ENCODE peak calls at places on chromosomes 16 and 17, in eight cellular contexts. One of them, this sample, is unnamed.

GRCh38 chr17:32586666-32587065 is 99.9 kb downstream of the CDK5R1 start:
- DNase-seq in glutamatergic neuron: no peak
- DNase-seq in GM12878: no peak
- DNase-seq in CD8-positive, alpha-beta T cell: no peak
- DNase-seq in neural progenitor cell: no peak
- DNase-seq in heart right ventricle: no peak
- DNase-seq in GM13976: no peak
- DNase-seq in IMR-90: no peak
- DNase-seq in this sample: no peak

GRCh38 chr16:17448640-17449638 is 21.8 kb downstream of the XYLT1 start:
- DNase-seq in GM13976: peak
- DNase-seq in IMR-90: no peak
- DNase-seq in GM12878: no peak
- DNase-seq in neural progenitor cell: no peak
- DNase-seq in heart right ventricle: peak
- DNase-seq in CD8-positive, alpha-beta T cell: peak
- DNase-seq in glutamatergic neuron: no peak
- DNase-seq in this sample: no peak

GRCh38 chr17:82866521-82867214 is 26.8 kb upstream of the ZNF750 start:
- DNase-seq in GM13976: no peak
- DNase-seq in IMR-90: peak
- DNase-seq in GM12878: no peak
- DNase-seq in heart right ventricle: no peak
- DNase-seq in CD8-positive, alpha-beta T cell: no peak
- DNase-seq in glutamatergic neuron: peak
- DNase-seq in neural progenitor cell: peak
- DNase-seq in this sample: no peak

GRCh38 chr17:77807746-77808441 is 150.6 kb upstream of the TNRC6C start:
- DNase-seq in glutamatergic neuron: peak
- DNase-seq in GM13976: no peak
- DNase-seq in neural progenitor cell: no peak
- DNase-seq in heart right ventricle: no peak
- DNase-seq in CD8-positive, alpha-beta T cell: no peak
- DNase-seq in IMR-90: no peak
- DNase-seq in GM12878: no peak
- DNase-seq in this sample: no peak

GRCh38 chr17:2814049-2814448 is 17.8 kb downstream of the RAP1GAP2 start:
- DNase-seq in glutamatergic neuron: no peak
- DNase-seq in neural progenitor cell: no peak
- DNase-seq in GM12878: no peak
- DNase-seq in CD8-positive, alpha-beta T cell: no peak
- DNase-seq in GM13976: no peak
- DNase-seq in heart right ventricle: no peak
- DNase-seq in IMR-90: no peak
- DNase-seq in this sample: no peak

GRCh38 chr17:31289790-31290189 is 7.2 kb downstream of the OMG start:
- DNase-seq in heart right ventricle: no peak
- DNase-seq in glutamatergic neuron: no peak
- DNase-seq in neural progenitor cell: no peak
- DNase-seq in GM13976: no peak
- DNase-seq in IMR-90: no peak
- DNase-seq in CD8-positive, alpha-beta T cell: no peak
- DNase-seq in GM12878: no peak
- DNase-seq in this sample: no peak

GRCh38 chr16:22915003-22915402 is 101.0 kb downstream of the HS3ST2 start:
- DNase-seq in GM13976: no peak
- DNase-seq in GM12878: no peak
- DNase-seq in heart right ventricle: no peak
- DNase-seq in neural progenitor cell: no peak
- DNase-seq in glutamatergic neuron: no peak
- DNase-seq in CD8-positive, alpha-beta T cell: no peak
- DNase-seq in IMR-90: no peak
- DNase-seq in this sample: no peak

GRCh38 chr16:30985401-30986128 is 558 bp downstream of the HSD3B7 start:
- DNase-seq in GM13976: no peak
- DNase-seq in CD8-positive, alpha-beta T cell: no peak
- DNase-seq in glutamatergic neuron: peak
- DNase-seq in neural progenitor cell: peak
- DNase-seq in heart right ventricle: no peak
- DNase-seq in GM12878: no peak
- DNase-seq in IMR-90: no peak
- DNase-seq in this sample: no peak

GRCh38 chr16:19583665-19584300 is 28.3 kb downstream of the VPS35L start:
- DNase-seq in GM13976: no peak
- DNase-seq in CD8-positive, alpha-beta T cell: no peak
- DNase-seq in glutamatergic neuron: peak
- DNase-seq in IMR-90: peak
- DNase-seq in heart right ventricle: no peak
- DNase-seq in neural progenitor cell: peak
- DNase-seq in GM12878: no peak
- DNase-seq in this sample: no peak

GRCh38 chr17:15900871-15901270 is 44.1 kb upstream of the ADORA2B start:
- DNase-seq in IMR-90: no peak
- DNase-seq in GM12878: peak
- DNase-seq in heart right ventricle: no peak
- DNase-seq in glutamatergic neuron: no peak
- DNase-seq in GM13976: no peak
- DNase-seq in CD8-positive, alpha-beta T cell: no peak
- DNase-seq in neural progenitor cell: no peak
- DNase-seq in this sample: no peak

GRCh38 chr16:84763629-84764028 is 56.2 kb upstream of the CRISPLD2 start:
- DNase-seq in CD8-positive, alpha-beta T cell: no peak
- DNase-seq in heart right ventricle: no peak
- DNase-seq in IMR-90: no peak
- DNase-seq in neural progenitor cell: no peak
- DNase-seq in glutamatergic neuron: no peak
- DNase-seq in GM13976: no peak
- DNase-seq in GM12878: no peak
- DNase-seq in this sample: no peak

GRCh38 chr17:81294512-81295030 is 536 bp downstream of the SLC38A10 start:
- DNase-seq in GM13976: no peak
- DNase-seq in CD8-positive, alpha-beta T cell: no peak
- DNase-seq in neural progenitor cell: peak
- DNase-seq in glutamatergic neuron: no peak
- DNase-seq in heart right ventricle: peak
- DNase-seq in IMR-90: peak
- DNase-seq in GM12878: no peak
- DNase-seq in this sample: no peak

GRCh38 chr17:67673006-67673405 is 44.7 kb upstream of the NOL11 start:
- DNase-seq in GM13976: no peak
- DNase-seq in glutamatergic neuron: no peak
- DNase-seq in IMR-90: no peak
- DNase-seq in heart right ventricle: no peak
- DNase-seq in neural progenitor cell: no peak
- DNase-seq in GM12878: no peak
- DNase-seq in CD8-positive, alpha-beta T cell: no peak
- DNase-seq in this sample: no peak

GRCh38 chr16:31105677-31106213 is 2.4 kb upstream of the BCKDK start:
- DNase-seq in neural progenitor cell: peak
- DNase-seq in CD8-positive, alpha-beta T cell: peak
- DNase-seq in GM13976: peak
- DNase-seq in GM12878: no peak
- DNase-seq in heart right ventricle: peak
- DNase-seq in IMR-90: no peak
- DNase-seq in glutamatergic neuron: peak
- DNase-seq in this sample: no peak

GRCh38 chr17:50953831-50954601 is 87.9 kb upstream of the TOB1 start:
- DNase-seq in CD8-positive, alpha-beta T cell: no peak
- DNase-seq in GM13976: peak
- DNase-seq in heart right ventricle: peak
- DNase-seq in neural progenitor cell: peak
- DNase-seq in IMR-90: peak
- DNase-seq in GM12878: no peak
- DNase-seq in glutamatergic neuron: peak
- DNase-seq in this sample: peak

GRCh38 chr17:4269915-4270314 is 6.1 kb upstream of the ANKFY1 start:
- DNase-seq in IMR-90: no peak
- DNase-seq in glutamatergic neuron: no peak
- DNase-seq in CD8-positive, alpha-beta T cell: no peak
- DNase-seq in neural progenitor cell: no peak
- DNase-seq in heart right ventricle: no peak
- DNase-seq in GM12878: no peak
- DNase-seq in GM13976: no peak
- DNase-seq in this sample: no peak

GRCh38 chr17:39194089-39194984 is 3.1 kb downstream of the CACNB1 start:
- DNase-seq in IMR-90: peak
- DNase-seq in heart right ventricle: peak
- DNase-seq in neural progenitor cell: peak
- DNase-seq in GM13976: no peak
- DNase-seq in CD8-positive, alpha-beta T cell: no peak
- DNase-seq in glutamatergic neuron: peak
- DNase-seq in GM12878: no peak
- DNase-seq in this sample: no peak
- TF ChIP-seq CTCF in IMR-90: peak
- TF ChIP-seq CTCF in heart right ventricle: peak
- TF ChIP-seq CTCF in neural progenitor cell: peak
- TF ChIP-seq CTCF in GM13976: no peak
- TF ChIP-seq CTCF in CD8-positive, alpha-beta T cell: no peak
- TF ChIP-seq CTCF in glutamatergic neuron: peak
- TF ChIP-seq CTCF in GM12878: no peak
- TF ChIP-seq CTCF in this sample: peak

GRCh38 chr17:10635290-10635689 is 21.8 kb downstream of the MYH3 start:
- DNase-seq in GM13976: no peak
- DNase-seq in heart right ventricle: no peak
- DNase-seq in CD8-positive, alpha-beta T cell: no peak
- DNase-seq in glutamatergic neuron: no peak
- DNase-seq in IMR-90: no peak
- DNase-seq in GM12878: no peak
- DNase-seq in neural progenitor cell: no peak
- DNase-seq in this sample: no peak
- TF ChIP-seq CTCF in GM13976: no peak
- TF ChIP-seq CTCF in heart right ventricle: no peak
- TF ChIP-seq CTCF in CD8-positive, alpha-beta T cell: no peak
- TF ChIP-seq CTCF in glutamatergic neuron: no peak
- TF ChIP-seq CTCF in IMR-90: no peak
- TF ChIP-seq CTCF in GM12878: no peak
- TF ChIP-seq CTCF in neural progenitor cell: peak
- TF ChIP-seq CTCF in this sample: no peak

GRCh38 chr16:73743665-73744496 is 552.7 kb upstream of the PSMD7 start:
- DNase-seq in IMR-90: no peak
- DNase-seq in neural progenitor cell: peak
- DNase-seq in heart right ventricle: no peak
- DNase-seq in glutamatergic neuron: peak
- DNase-seq in CD8-positive, alpha-beta T cell: no peak
- DNase-seq in GM13976: no peak
- DNase-seq in GM12878: no peak
- DNase-seq in this sample: no peak
- TF ChIP-seq CTCF in IMR-90: no peak
- TF ChIP-seq CTCF in neural progenitor cell: peak
- TF ChIP-seq CTCF in heart right ventricle: no peak
- TF ChIP-seq CTCF in glutamatergic neuron: peak
- TF ChIP-seq CTCF in CD8-positive, alpha-beta T cell: no peak
- TF ChIP-seq CTCF in GM13976: no peak
- TF ChIP-seq CTCF in GM12878: no peak
- TF ChIP-seq CTCF in this sample: peak

GRCh38 chr17:42835732-42836131 is 2.5 kb downstream of the PSME3 start:
- DNase-seq in neural progenitor cell: no peak
- DNase-seq in IMR-90: no peak
- DNase-seq in CD8-positive, alpha-beta T cell: no peak
- DNase-seq in GM13976: no peak
- DNase-seq in glutamatergic neuron: no peak
- DNase-seq in GM12878: no peak
- DNase-seq in heart right ventricle: no peak
- DNase-seq in this sample: no peak

GRCh38 chr17:42832213-42832933 is 824 bp upstream of the PSME3 start:
- DNase-seq in GM12878: no peak
- DNase-seq in IMR-90: no peak
- DNase-seq in glutamatergic neuron: no peak
- DNase-seq in neural progenitor cell: no peak
- DNase-seq in GM13976: no peak
- DNase-seq in CD8-positive, alpha-beta T cell: no peak
- DNase-seq in heart right ventricle: no peak
- DNase-seq in this sample: no peak

GRCh38 chr17:42830971-42831370 is 2.2 kb upstream of the PSME3 start:
- DNase-seq in GM13976: no peak
- DNase-seq in neural progenitor cell: no peak
- DNase-seq in CD8-positive, alpha-beta T cell: no peak
- DNase-seq in GM12878: no peak
- DNase-seq in heart right ventricle: no peak
- DNase-seq in glutamatergic neuron: no peak
- DNase-seq in IMR-90: no peak
- DNase-seq in this sample: no peak

GRCh38 chr17:42833771-42834422 is 700 bp downstream of the PSME3 start:
- DNase-seq in glutamatergic neuron: peak
- DNase-seq in neural progenitor cell: peak
- DNase-seq in heart right ventricle: no peak
- DNase-seq in CD8-positive, alpha-beta T cell: no peak
- DNase-seq in IMR-90: no peak
- DNase-seq in GM12878: no peak
- DNase-seq in GM13976: no peak
- DNase-seq in this sample: no peak

DNA sequence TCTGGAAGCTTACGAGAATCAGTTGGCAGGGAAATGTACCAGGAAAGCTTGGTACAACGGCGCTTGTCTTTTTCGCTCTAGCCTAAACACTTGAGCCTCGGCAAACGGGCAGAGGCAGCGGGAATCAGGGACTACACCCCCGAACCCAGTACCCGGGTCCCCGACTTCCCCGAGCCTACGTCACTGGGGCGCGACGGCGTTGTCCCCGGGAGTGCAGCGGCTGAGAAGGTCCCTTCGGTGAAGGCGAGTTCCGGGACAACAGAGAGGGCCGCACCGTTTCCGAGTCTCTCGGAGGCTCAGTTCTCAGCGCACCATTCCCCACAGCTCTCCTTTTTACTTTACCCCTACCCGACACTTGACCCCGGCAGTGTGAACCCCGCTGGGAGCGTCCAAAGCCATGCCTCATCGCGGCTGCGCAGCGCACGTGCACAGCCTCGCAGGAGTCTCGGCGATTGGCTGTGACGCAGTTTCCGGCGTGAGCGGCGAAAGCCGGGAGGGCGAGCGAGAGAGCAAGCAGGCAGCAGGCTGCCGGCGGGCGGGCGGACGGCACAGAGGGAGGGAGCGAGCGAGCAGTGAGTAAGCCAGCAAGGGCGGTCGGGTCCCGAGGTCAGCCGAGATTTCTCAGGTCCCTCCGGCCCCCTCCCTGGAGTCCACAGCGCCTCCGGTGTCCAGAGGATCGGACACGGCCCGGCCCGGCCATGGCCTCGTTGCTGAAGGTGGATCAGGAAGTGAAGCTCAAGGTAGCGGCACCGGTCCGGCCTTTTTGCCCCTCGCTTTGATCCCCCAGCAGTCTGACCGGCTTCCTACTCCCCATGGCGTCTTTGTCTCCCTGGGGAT is at the start of gene PSME3:
- DNase-seq in neural progenitor cell: peak
- DNase-seq in glutamatergic neuron: peak
- DNase-seq in GM13976: peak
- DNase-seq in GM12878: peak
- DNase-seq in IMR-90: peak
- DNase-seq in heart right ventricle: peak
- DNase-seq in CD8-positive, alpha-beta T cell: peak
- DNase-seq in this sample: peak
- TF ChIP-seq CTCF in neural progenitor cell: no peak
- TF ChIP-seq CTCF in glutamatergic neuron: no peak
- TF ChIP-seq CTCF in GM13976: no peak
- TF ChIP-seq CTCF in GM12878: no peak
- TF ChIP-seq CTCF in IMR-90: peak
- TF ChIP-seq CTCF in heart right ventricle: no peak
- TF ChIP-seq CTCF in CD8-positive, alpha-beta T cell: no peak
- TF ChIP-seq CTCF in this sample: no peak

This sample was measured in D721Med.